ENCODE peak calls at places on chromosomes 12 and 14, in nine cellular contexts. One of them, this sample, is unnamed.

GRCh38 chr12:121797937-121798801 is 4.7 kb upstream of the RHOF start:
- DNase-seq in NCI-H2081: peak
- DNase-seq in activated naive CD4-positive, alpha-beta T cell: no peak
- DNase-seq in C1 segment of cervical spinal cord: no peak
- DNase-seq in left ventricle myocardium inferior: peak
- DNase-seq in ovary: peak
- DNase-seq in NCI-H146: peak
- DNase-seq in type B pancreatic cell: no peak
- DNase-seq in LoVo: no peak
- DNase-seq in this sample: peak

GRCh38 chr12:29750131-29750927 is 33.4 kb downstream of the TMTC1 start:
- DNase-seq in NCI-H2081: no peak
- DNase-seq in activated naive CD4-positive, alpha-beta T cell: no peak
- DNase-seq in C1 segment of cervical spinal cord: no peak
- DNase-seq in left ventricle myocardium inferior: no peak
- DNase-seq in ovary: no peak
- DNase-seq in NCI-H146: no peak
- DNase-seq in type B pancreatic cell: no peak
- DNase-seq in LoVo: no peak
- DNase-seq in this sample: no peak

GRCh38 chr14:51616724-51617409 is 34.8 kb upstream of the FRMD6 start:
- DNase-seq in NCI-H2081: no peak
- DNase-seq in activated naive CD4-positive, alpha-beta T cell: no peak
- DNase-seq in C1 segment of cervical spinal cord: no peak
- DNase-seq in left ventricle myocardium inferior: no peak
- DNase-seq in ovary: no peak
- DNase-seq in NCI-H146: no peak
- DNase-seq in type B pancreatic cell: no peak
- DNase-seq in LoVo: peak
- DNase-seq in this sample: no peak

GRCh38 chr12:55060470-55060869 is 40.7 kb downstream of the NEUROD4 start:
- DNase-seq in NCI-H2081: no peak
- DNase-seq in activated naive CD4-positive, alpha-beta T cell: no peak
- DNase-seq in C1 segment of cervical spinal cord: no peak
- DNase-seq in left ventricle myocardium inferior: no peak
- DNase-seq in ovary: no peak
- DNase-seq in NCI-H146: no peak
- DNase-seq in type B pancreatic cell: no peak
- DNase-seq in LoVo: no peak
- DNase-seq in this sample: no peak

GRCh38 chr14:78595797-78596196 is 425.6 kb downstream of the NRXN3 start:
- DNase-seq in NCI-H2081: peak
- DNase-seq in activated naive CD4-positive, alpha-beta T cell: no peak
- DNase-seq in C1 segment of cervical spinal cord: no peak
- DNase-seq in left ventricle myocardium inferior: no peak
- DNase-seq in ovary: no peak
- DNase-seq in NCI-H146: peak
- DNase-seq in type B pancreatic cell: no peak
- DNase-seq in LoVo: no peak
- DNase-seq in this sample: no peak

GRCh38 chr12:57637364-57637763 is 4.4 kb upstream of the B4GALNT1 start:
- DNase-seq in NCI-H2081: no peak
- DNase-seq in activated naive CD4-positive, alpha-beta T cell: no peak
- DNase-seq in C1 segment of cervical spinal cord: no peak
- DNase-seq in left ventricle myocardium inferior: no peak
- DNase-seq in ovary: no peak
- DNase-seq in NCI-H146: no peak
- DNase-seq in type B pancreatic cell: no peak
- DNase-seq in LoVo: no peak
- DNase-seq in this sample: no peak

GRCh38 chr12:116712458-116713303 is 25.2 kb downstream of the SPRING1 start:
- DNase-seq in NCI-H2081: no peak
- DNase-seq in activated naive CD4-positive, alpha-beta T cell: no peak
- DNase-seq in C1 segment of cervical spinal cord: no peak
- DNase-seq in left ventricle myocardium inferior: no peak
- DNase-seq in ovary: no peak
- DNase-seq in NCI-H146: no peak
- DNase-seq in type B pancreatic cell: no peak
- DNase-seq in LoVo: no peak
- DNase-seq in this sample: no peak

GRCh38 chr12:96447256-96447655 is 42.1 kb upstream of the CFAP54 start:
- DNase-seq in NCI-H2081: no peak
- DNase-seq in activated naive CD4-positive, alpha-beta T cell: no peak
- DNase-seq in C1 segment of cervical spinal cord: no peak
- DNase-seq in left ventricle myocardium inferior: no peak
- DNase-seq in ovary: no peak
- DNase-seq in NCI-H146: no peak
- DNase-seq in type B pancreatic cell: no peak
- DNase-seq in LoVo: no peak
- DNase-seq in this sample: no peak

GRCh38 chr14:103527408-103528157 is 1.4 kb upstream of the TRMT61A start:
- DNase-seq in NCI-H2081: no peak
- DNase-seq in activated naive CD4-positive, alpha-beta T cell: no peak
- DNase-seq in C1 segment of cervical spinal cord: no peak
- DNase-seq in left ventricle myocardium inferior: no peak
- DNase-seq in ovary: no peak
- DNase-seq in NCI-H146: no peak
- DNase-seq in type B pancreatic cell: no peak
- DNase-seq in LoVo: no peak
- DNase-seq in this sample: peak

GRCh38 chr12:3047961-3048360 is 29.2 kb upstream of the TSPAN9 start:
- DNase-seq in NCI-H2081: no peak
- DNase-seq in activated naive CD4-positive, alpha-beta T cell: no peak
- DNase-seq in C1 segment of cervical spinal cord: no peak
- DNase-seq in left ventricle myocardium inferior: peak
- DNase-seq in ovary: no peak
- DNase-seq in NCI-H146: peak
- DNase-seq in type B pancreatic cell: no peak
- DNase-seq in LoVo: no peak
- DNase-seq in this sample: no peak

GRCh38 chr12:68334136-68334535 is 2.0 kb upstream of the MDM1 start:
- DNase-seq in NCI-H2081: peak
- DNase-seq in activated naive CD4-positive, alpha-beta T cell: no peak
- DNase-seq in C1 segment of cervical spinal cord: no peak
- DNase-seq in left ventricle myocardium inferior: no peak
- DNase-seq in ovary: no peak
- DNase-seq in NCI-H146: peak
- DNase-seq in type B pancreatic cell: no peak
- DNase-seq in LoVo: no peak
- DNase-seq in this sample: no peak

GRCh38 chr12:49667319-49668090 is 39.7 kb downstream of the FMNL3 start:
- DNase-seq in NCI-H2081: no peak
- DNase-seq in activated naive CD4-positive, alpha-beta T cell: no peak
- DNase-seq in C1 segment of cervical spinal cord: no peak
- DNase-seq in left ventricle myocardium inferior: no peak
- DNase-seq in ovary: peak
- DNase-seq in NCI-H146: no peak
- DNase-seq in type B pancreatic cell: no peak
- DNase-seq in LoVo: no peak
- DNase-seq in this sample: no peak

This sample was measured in right cardiac atrium.